ENCODE peak calls at places on chromosomes 11 and 22, in six cellular contexts. Q is neuronal stem cell; N is RCC 7860; V is activated T-helper 1 cell treated with anti-CD3 and anti-CD28 coated beads, Interleukin-2, amount 50 U/mL, for 16 hours; A is stimulated activated CD8-positive, alpha-beta memory T cell treated with anti-CD3 and anti-CD28 coated beads, Interleukin-2, amount 100 ng/mL, for 48 hours; H is ELF-1. K is an unnamed sample.

GRCh38 chr11:70720291-70720690 is 322.0 kb downstream of the CTTN start:
- DNase-seq in V (no peak), Q (no peak), N (no peak), A (no peak), H (no peak), K (no peak)

GRCh38 chr22:34301569-34301968 is 381.3 kb upstream of the LARGE1 start:
- DNase-seq in H (no peak), Q (no peak), A (no peak), V (no peak), N (no peak), K (no peak)

GRCh38 chr22:45259754-45260394 is 19.2 kb upstream of the KIAA0930 start:
- DNase-seq in N (no peak), V (no peak), H (no peak), A (no peak), Q (no peak), K (no peak)

GRCh38 chr11:125943661-125944349 is 2.0 kb upstream of the VSIG10L2 start:
- DNase-seq in N (no peak), H (no peak), Q (no peak), A (no peak), V (no peak), K (no peak)

GRCh38 chr11:102793677-102794290 is 4.2 kb downstream of the MMP1 start:
- DNase-seq in N (no peak), A (no peak), V (no peak), Q (no peak), H (peak; percentile 19), K (no peak)

GRCh38 chr11:59713745-59714144 is at the start of gene OR10V1:
- DNase-seq in A (no peak), H (no peak), N (no peak), V (no peak), Q (no peak), K (no peak)

GRCh38 chr11:117840881-117841581 is 16.5 kb upstream of the FXYD2 start:
- DNase-seq in H (no peak), A (no peak), V (no peak), N (no peak), Q (no peak), K (no peak)

GRCh38 chr11:108559904-108560303 is 33.7 kb downstream of the EXPH5 start:
- DNase-seq in V (no peak), Q (no peak), N (no peak), H (no peak), A (no peak), K (peak; percentile 65)

GRCh38 chr22:43200031-43200430 is 13.1 kb upstream of the TTLL12 start:
- DNase-seq in H (no peak), N (no peak), A (no peak), V (no peak), Q (no peak), K (no peak)

GRCh38 chr11:130439160-130439519 is 9.3 kb upstream of the ADAMTS15 start:
- DNase-seq in H (no peak), A (no peak), Q (no peak), V (no peak), N (no peak), K (no peak)

GRCh38 chr22:32926600-32926999 is 125.1 kb downstream of the TIMP3 start:
- DNase-seq in A (no peak), N (no peak), H (no peak), Q (no peak), V (no peak), K (no peak)

GRCh38 chr11:81237139-81237538 is 1496.5 kb downstream of the FAM181B start:
- DNase-seq in Q (peak; percentile 50), V (no peak), N (no peak), A (no peak), H (no peak), K (no peak)

GRCh38 chr11:64122411-64123101 is 43.4 kb downstream of the MACROD1 start:
- DNase-seq in V (no peak), H (no peak), A (no peak), N (no peak), Q (no peak), K (no peak)

GRCh38 chr11:6647282-6647679 is 8.3 kb downstream of the DCHS1 start:
- DNase-seq in N (no peak), H (no peak), Q (no peak), V (no peak), A (no peak), K (no peak)

GRCh38 chr22:31124290-31124689 is 1.5 kb downstream of the INPP5J start:
- DNase-seq in A (no peak), V (no peak), N (no peak), H (no peak), Q (no peak), K (no peak)

GRCh38 chr11:101113540-101113939 is 16.1 kb downstream of the PGR start:
- DNase-seq in N (no peak), A (no peak), V (no peak), H (no peak), Q (no peak), K (no peak)

K was measured in HCEC 1CT.